ENCODE peak calls at places on chromosomes 16 and 17, in seven cellular contexts. X, R, C, A, L, I and U are unnamed samples.

GRCh38 chr17:80886641-80887573 is 104.7 kb upstream of the CHMP6 start:
- DNase-seq in R (no peak), C (peak; percentile 32), I (no peak), A (no peak), L (peak; percentile 52), X (no peak), U (no peak)

GRCh38 chr16:8675183-8676159 is 1.1 kb downstream of the ABAT start:
- DNase-seq in R (no peak), I (peak; percentile 36), C (no peak), L (peak; percentile 66), A (no peak), X (no peak), U (no peak)

GRCh38 chr16:10646228-10646580 is 48.5 kb downstream of the TEKT5 start:
- DNase-seq in I (no peak), A (no peak), C (no peak), R (no peak), L (no peak), X (no peak), U (no peak)

GRCh38 chr17:72151565-72152391 is 31.0 kb downstream of the SOX9 start:
- DNase-seq in I (no peak), X (peak; percentile 66), L (no peak), A (peak; percentile 29), C (no peak), R (peak; percentile 72), U (peak; percentile 82)

GRCh38 chr16:81818514-81819304 is 39.6 kb downstream of the PLCG2 start:
- DNase-seq in L (no peak), X (no peak), I (no peak), C (no peak), A (no peak), R (no peak), U (no peak)

GRCh38 chr17:17783121-17783824 is 53.5 kb downstream of the SREBF1 start:
- DNase-seq in I (peak; percentile 84), L (no peak), C (peak; percentile 71), R (no peak), A (peak; percentile 60), X (peak; percentile 48), U (peak; percentile 89)

GRCh38 chr17:61360318-61360717 is 39.3 kb upstream of the TBX2 start:
- DNase-seq in R (no peak), I (no peak), C (no peak), X (no peak), L (no peak), A (no peak), U (no peak)

GRCh38 chr17:76174072-76174471 is 33.0 kb upstream of the FOXJ1 start:
- DNase-seq in C (no peak), I (no peak), L (no peak), R (no peak), A (no peak), X (no peak), U (no peak)

GRCh38 chr17:56982312-56982711 is 4.4 kb downstream of the SCPEP1 start:
- DNase-seq in R (no peak), I (no peak), A (no peak), L (no peak), C (no peak), X (no peak), U (no peak)

GRCh38 chr17:22692801-22693171 is 1000.5 kb downstream of the KCNJ18 start:
- DNase-seq in C (no peak), I (no peak), X (no peak), R (no peak), L (no peak), A (no peak), U (no peak)

GRCh38 chr16:49382916-49383315 is 9.3 kb downstream of the C16orf78 start:
- DNase-seq in A (peak; percentile 21), R (no peak), I (no peak), L (no peak), X (no peak), C (no peak), U (no peak)

GRCh38 chr16:79554912-79555311 is 45.6 kb downstream of the MAF start:
- DNase-seq in A (no peak), X (no peak), L (no peak), R (no peak), I (no peak), C (no peak), U (no peak)

GRCh38 chr17:57342141-57342540 is 85.8 kb downstream of the MSI2 start:
- DNase-seq in X (no peak), C (no peak), R (no peak), I (no peak), A (no peak), L (no peak), U (no peak)

GRCh38 chr17:13273744-13274295 is 256.0 kb upstream of the ELAC2 start:
- DNase-seq in I (no peak), A (no peak), R (peak; percentile 4), L (no peak), C (no peak), X (no peak), U (no peak)

GRCh38 chr17:57521606-57522435 is 223.3 kb downstream of the CCDC182 start:
- DNase-seq in A (no peak), I (no peak), L (no peak), R (peak; percentile 37), X (peak; percentile 85), C (no peak), U (no peak)

GRCh38 chr17:56939869-56940484 is 20.9 kb downstream of the COIL start:
- DNase-seq in I (no peak), X (peak; percentile 77), R (peak; percentile 62), L (no peak), C (no peak), A (no peak), U (no peak)

GRCh38 chr16:89371386-89371785 is 119.0 kb downstream of the ANKRD11 start:
- DNase-seq in R (no peak), I (no peak), X (no peak), L (no peak), A (no peak), C (no peak), U (peak; percentile 43)

GRCh38 chr16:89370601-89371000 is 119.8 kb downstream of the ANKRD11 start:
- DNase-seq in I (no peak), L (no peak), C (no peak), R (no peak), A (no peak), X (no peak), U (no peak)

GRCh38 chr16:89370081-89370511 is 120.3 kb downstream of the ANKRD11 start:
- DNase-seq in I (no peak), R (peak; percentile 44), X (peak; percentile 30), L (no peak), C (no peak), A (no peak), U (no peak)

GRCh38 chr16:89373355-89374110 is 116.8 kb downstream of the ANKRD11 start:
- DNase-seq in L (peak; percentile 85), C (no peak), A (no peak), R (peak; percentile 55), I (peak; percentile 77), X (peak; percentile 94), U (peak; percentile 30)

DNA sequence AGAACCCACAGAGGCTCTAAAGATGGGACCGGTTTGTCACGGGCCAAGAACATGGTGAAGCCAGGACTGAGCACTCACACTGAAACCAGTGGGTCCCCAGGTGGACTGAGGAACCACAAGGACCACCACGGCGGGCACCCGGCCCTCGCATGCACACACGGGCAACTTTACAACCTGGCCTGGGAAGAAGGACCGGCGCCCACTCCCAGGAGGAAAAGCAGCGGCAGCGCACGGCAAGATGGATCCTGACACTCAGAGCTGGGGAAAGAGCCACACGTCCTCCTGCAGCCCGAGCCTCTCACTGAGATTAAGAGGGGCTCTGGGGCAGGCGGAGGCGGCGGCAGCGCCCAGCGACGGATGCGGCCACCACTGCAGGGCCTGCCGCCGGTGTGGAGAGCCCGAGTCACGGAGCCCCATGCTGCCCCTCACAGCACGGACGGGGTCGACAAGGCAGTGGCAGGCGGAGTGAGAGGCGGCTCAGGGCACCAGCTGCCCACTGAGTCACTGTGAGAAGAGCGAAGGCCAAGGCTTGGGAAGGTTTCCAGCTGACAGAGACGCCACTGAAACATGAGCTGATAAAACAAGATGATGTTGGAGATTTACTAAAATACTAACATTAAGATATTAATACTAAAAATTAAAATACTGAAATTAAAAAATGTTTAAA is 118.3 kb downstream of the ANKRD11 start:
- DNase-seq in X (no peak), R (peak; percentile 65), C (no peak), L (no peak), I (no peak), A (no peak), U (no peak)
- H3K4me1 ChIP-seq in X (peaks cover 55% of the 10 kb centered on the region), R (peaks cover 34% of the 10 kb centered on the region), C (peaks cover 41% of the 10 kb centered on the region), L (no peaks in the 10 kb centered on the region), I (peaks cover 41% of the 10 kb centered on the region), A (peaks cover 20% of the 10 kb centered on the region), U (peaks cover 21% of the 10 kb centered on the region)

DNA sequence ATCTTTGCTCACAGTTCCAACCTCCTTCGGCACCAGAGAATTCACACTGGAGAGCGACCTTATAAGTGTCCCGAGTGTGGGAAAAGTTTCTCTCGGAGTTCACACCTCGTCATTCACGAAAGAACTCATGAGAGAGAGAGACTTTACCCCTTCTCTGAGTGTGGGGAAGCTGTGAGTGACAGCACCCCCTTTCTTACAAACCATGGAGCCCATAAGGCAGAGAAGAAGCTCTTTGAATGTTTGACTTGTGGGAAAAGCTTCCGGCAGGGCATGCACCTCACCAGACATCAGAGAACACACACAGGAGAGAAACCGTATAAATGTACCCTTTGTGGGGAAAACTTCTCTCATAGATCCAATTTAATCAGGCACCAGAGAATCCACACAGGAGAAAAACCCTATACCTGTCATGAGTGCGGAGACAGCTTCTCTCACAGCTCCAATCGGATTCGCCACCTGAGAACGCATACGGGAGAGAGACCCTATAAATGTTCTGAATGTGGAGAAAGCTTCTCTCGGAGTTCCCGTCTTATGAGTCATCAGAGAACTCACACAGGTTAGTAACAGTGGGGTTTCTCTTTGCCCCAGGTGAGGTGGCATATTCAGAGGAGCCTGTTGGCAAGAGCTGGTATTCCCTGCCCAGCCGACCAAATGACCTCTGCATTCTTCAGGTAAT is 6.8 kb downstream of the ZNF263 start:
- DNase-seq in C (no peak), A (no peak), L (no peak), X (no peak), R (no peak), I (no peak), U (no peak)
- H3K9me3 ChIP-seq in C (peaks cover 87% of the 10 kb centered on the region), A (peaks cover 84% of the 10 kb centered on the region), L (peaks cover 34% of the 10 kb centered on the region), X (peaks cover 72% of the 10 kb centered on the region), R (peaks cover 63% of the 10 kb centered on the region), I (peaks cover 48% of the 10 kb centered on the region), U (peaks cover 24% of the 10 kb centered on the region)

DNA sequence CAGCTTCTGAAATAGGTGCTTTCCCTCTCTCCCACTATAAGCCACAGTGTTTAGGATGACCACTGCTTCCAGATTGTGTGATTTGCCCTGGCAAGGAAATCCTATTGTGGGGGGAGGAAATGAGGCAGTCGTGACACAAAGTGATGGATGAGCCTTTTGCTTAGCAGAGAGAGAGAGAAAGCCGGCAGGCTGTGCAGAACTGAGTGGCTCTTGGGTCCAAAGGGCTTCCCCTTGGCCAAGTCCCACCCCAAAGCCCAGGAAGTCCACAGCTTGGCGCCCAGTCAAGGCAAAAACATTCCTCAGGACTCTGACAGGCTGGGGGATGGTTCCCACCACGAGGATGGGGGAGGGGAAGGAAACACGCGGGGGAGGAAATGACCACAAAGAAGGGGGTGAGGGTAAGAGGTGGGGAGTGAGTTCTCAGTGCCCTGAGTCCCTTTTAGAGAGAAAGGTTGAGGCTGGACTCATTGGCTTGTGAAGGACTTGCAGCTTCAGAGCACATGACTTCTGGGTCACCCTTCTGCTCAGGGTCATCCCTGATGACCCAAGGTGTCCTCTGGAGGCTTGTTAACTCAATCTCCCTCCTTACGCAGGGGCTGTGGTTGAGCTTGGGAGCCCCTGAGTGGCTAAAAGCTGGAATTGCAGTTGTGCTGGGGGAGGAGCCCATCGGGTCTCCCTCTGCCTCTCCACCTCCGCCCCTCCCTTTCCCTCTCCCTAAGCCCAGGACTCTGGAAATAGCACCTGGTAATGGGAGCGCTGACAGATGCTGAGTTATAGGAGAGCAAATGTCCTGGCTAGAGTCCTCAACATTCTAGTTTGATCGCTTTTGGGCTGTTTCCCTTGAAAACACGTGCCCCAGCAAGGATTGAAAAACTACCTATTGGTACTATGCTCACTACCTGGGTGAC is 10.3 kb upstream of the MSL1 start:
- DNase-seq in A (peak; percentile 91), X (peak; percentile 98), C (peak; percentile 84), I (peak; percentile 96), L (peak; percentile 99), R (peak; percentile 97), U (peak; percentile 96)
- H3K27ac ChIP-seq in A (peak overlapping the region; percentile 93), X (no peak overlapping the region), C (peak overlapping the region; percentile 90), I (peak overlapping the region; percentile 91), L (peak overlapping the region; percentile 99), R (peak overlapping the region; percentile 76), U (peak overlapping the region; percentile 87)

GRCh38 chr17:45230787-45231480 is 9.2 kb downstream of the FMNL1 start:
- DNase-seq in C (no peak), I (no peak), R (peak; percentile 33), A (no peak), L (peak; percentile 68), X (peak; percentile 38), U (peak; percentile 88)
- H3K4me1 ChIP-seq in C (peaks cover 61% of the 10 kb centered on the region), I (no peaks in the 10 kb centered on the region), R (peaks cover 37% of the 10 kb centered on the region), A (peaks cover 25% of the 10 kb centered on the region), L (no peaks in the 10 kb centered on the region), X (peaks cover 37% of the 10 kb centered on the region), U (peaks cover 7% of the 10 kb centered on the region)